ENCODE peak calls at places on chromosomes 5 and 9, in five cellular contexts. C, G, B, F and R are unnamed samples. For H3K36me3, the result is how much of the 10 kb centered on the place peaks cover.

GRCh38 chr9:34974664-34975063 is 14.9 kb upstream of the DNAJB5 start:
- DNase-seq in G (no peak), C (no peak), B (no peak), F (no peak), R (no peak)

GRCh38 chr9:91813261-91813795 is 136.7 kb downstream of the ROR2 start:
- DNase-seq in G (no peak), F (no peak), B (no peak), C (no peak), R (no peak)

GRCh38 chr5:132237141-132237540 is 9.5 kb upstream of the P4HA2 start:
- DNase-seq in B (peak), F (no peak), G (no peak), C (no peak), R (no peak)

GRCh38 chr9:18888241-18888794 is 144.7 kb downstream of the SAXO1 start:
- DNase-seq in C (no peak), G (no peak), B (peak), F (no peak), R (no peak)

GRCh38 chr9:122256206-122256605 is 8.4 kb downstream of the RBM18 start:
- DNase-seq in B (no peak), F (no peak), C (no peak), G (no peak), R (no peak)

GRCh38 chr5:93909356-93909755 is 168.0 kb upstream of the POU5F2 start:
- DNase-seq in C (no peak), G (no peak), F (no peak), B (no peak), R (no peak)

GRCh38 chr5:169009171-169009570 is 291.8 kb downstream of the SLIT3 start:
- DNase-seq in F (no peak), B (peak), C (no peak), G (no peak), R (no peak)

GRCh38 chr9:135249191-135249590 is 161.7 kb downstream of the OLFM1 start:
- DNase-seq in C (peak), G (no peak), B (no peak), F (no peak), R (no peak)

GRCh38 chr9:27073841-27074728 is 34.9 kb upstream of the TEK start:
- DNase-seq in F (no peak), B (no peak), C (no peak), G (no peak), R (no peak)

GRCh38 chr9:15115702-15116639 is 191.0 kb downstream of the TTC39B start:
- DNase-seq in C (no peak), G (no peak), F (no peak), B (no peak), R (no peak)

GRCh38 chr5:139745121-139745799 is 50.3 kb upstream of the PSD2 start:
- DNase-seq in C (no peak), G (no peak), F (no peak), B (peak), R (no peak)

GRCh38 chr9:13354733-13355132 is 75.2 kb upstream of the MPDZ start:
- DNase-seq in G (no peak), B (no peak), C (no peak), F (no peak), R (no peak)

GRCh38 chr5:100694100-100694499 is 158.9 kb downstream of the FAM174A start:
- DNase-seq in F (no peak), G (no peak), B (no peak), C (no peak), R (no peak)

GRCh38 chr5:43171926-43172325 is 20.1 kb upstream of the NIM1K start:
- DNase-seq in C (no peak), G (no peak), F (no peak), B (no peak), R (no peak)

GRCh38 chr9:34151398-34151797 is 24.9 kb upstream of the DCAF12 start:
- DNase-seq in G (no peak), B (no peak), C (no peak), F (no peak), R (no peak)

GRCh38 chr5:73763300-73764032 is 137.5 kb downstream of the ARHGEF28 start:
- DNase-seq in C (no peak), G (no peak), B (no peak), F (no peak), R (no peak)

GRCh38 chr9:112898872-112899281 is 8.2 kb upstream of the SLC46A2 start:
- DNase-seq in B (no peak), G (no peak), C (no peak), F (no peak), R (no peak)

DNA sequence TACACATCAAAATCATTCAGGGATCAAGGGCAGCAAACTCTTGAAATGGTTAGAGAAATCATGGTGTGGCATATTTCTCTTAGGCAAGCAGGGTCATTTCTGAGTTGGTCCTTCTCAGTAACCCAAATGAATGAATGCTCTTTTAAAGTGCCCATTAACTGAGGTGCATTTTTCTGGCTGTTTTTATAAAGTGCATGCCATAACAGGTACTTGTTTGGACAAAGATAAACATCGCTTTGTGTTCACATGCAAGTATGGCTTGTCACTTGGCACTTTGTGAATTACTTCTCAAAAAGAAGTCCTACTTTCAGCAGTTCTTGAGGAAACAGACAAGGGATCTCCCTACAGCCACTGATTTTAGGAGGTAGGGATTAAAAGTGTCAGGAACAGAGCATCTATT is 64.8 kb upstream of the IFNE start:
- DNase-seq in C (no peak), G (no peak), B (no peak), F (no peak), R (no peak)
- H3K27ac ChIP-seq in C (no peak), G (no peak), B (no peak), F (no peak), R (no peak)

GRCh38 chr5:97094579-97095317 is 47.7 kb downstream of the LIX1 start:
- DNase-seq in B (no peak), G (peak), F (no peak), C (no peak), R (no peak)
- H3K4me3 ChIP-seq in B (no peak), G (no peak), F (no peak), C (no peak), R (no peak)

GRCh38 chr9:124911766-124912165 is 29.1 kb downstream of the GOLGA1 start:
- DNase-seq in G (no peak), F (no peak), C (no peak), B (no peak), R (no peak)

GRCh38 chr9:124913378-124913777 is 27.5 kb downstream of the GOLGA1 start:
- DNase-seq in C (no peak), G (no peak), B (no peak), F (no peak), R (no peak)

GRCh38 chr9:124906966-124907365 is 33.9 kb downstream of the GOLGA1 start:
- DNase-seq in C (no peak), G (no peak), F (no peak), B (no peak), R (no peak)

DNA sequence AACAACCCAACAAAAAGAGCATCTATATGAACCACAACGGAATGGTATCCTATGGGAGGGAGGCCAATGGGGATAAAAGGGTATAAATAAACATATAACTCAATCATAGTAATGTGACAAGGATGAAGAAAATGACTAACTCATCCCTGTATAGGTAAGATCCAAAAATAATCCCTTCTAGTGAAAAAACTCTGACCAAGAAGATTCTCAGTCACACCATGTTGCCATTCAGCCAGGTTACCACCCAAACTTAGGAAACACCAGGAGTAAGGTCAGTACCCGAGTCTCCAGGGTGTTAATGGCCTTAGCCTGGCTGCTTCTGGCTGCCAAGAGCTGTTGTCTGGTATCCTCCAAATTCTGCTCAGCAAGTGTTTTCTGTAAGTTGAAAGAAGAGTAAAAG is 32.8 kb downstream of the GOLGA1 start:
- DNase-seq in F (no peak), C (no peak), B (no peak), G (no peak), R (no peak)
- H3K36me3 ChIP-seq in F (under half), C (half or more), B (half or more), G (under half), R (half or more)

DNA sequence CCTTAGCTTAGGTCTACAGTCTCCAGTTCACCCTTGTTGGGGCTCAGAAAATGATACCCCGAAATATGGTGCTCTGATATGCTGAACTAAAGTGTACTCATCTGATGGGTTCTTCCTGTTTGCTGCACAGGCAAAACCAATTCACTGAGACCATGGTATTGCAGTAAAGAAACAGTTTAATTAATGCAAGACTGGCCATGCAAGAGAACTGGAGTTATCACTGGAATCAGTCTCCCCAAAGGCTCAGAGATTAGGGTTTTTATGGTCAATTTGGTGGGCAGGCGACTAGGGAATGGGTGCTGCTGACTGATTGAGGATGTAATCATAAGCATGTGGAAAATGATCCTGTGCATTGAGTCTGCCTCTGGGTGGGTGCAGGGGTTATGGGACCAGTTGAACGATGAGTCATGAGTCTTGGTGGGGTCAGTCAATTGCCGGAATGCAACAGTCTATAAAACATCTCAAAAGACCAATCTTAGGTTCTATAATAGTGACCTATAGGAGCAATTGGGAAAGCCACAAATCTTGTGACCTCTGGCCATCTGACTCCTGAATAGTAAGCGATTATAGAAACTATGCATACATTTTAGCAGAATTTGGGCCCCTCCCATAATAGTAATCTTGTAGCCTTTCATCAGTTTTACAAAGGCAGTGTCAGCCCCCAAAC is 113.0 kb upstream of the ANKRD55 start:
- DNase-seq in G (no peak), C (no peak), F (no peak), B (no peak), R (no peak)
- H3K27ac ChIP-seq in G (no peak), C (no peak), F (peak), B (no peak), R (no peak)

GRCh38 chr5:14034991-14035390 is 90.5 kb upstream of the DNAH5 start:
- DNase-seq in B (no peak), G (peak), F (no peak), C (no peak), R (no peak)

GRCh38 chr5:14036514-14036913 is 92.0 kb upstream of the DNAH5 start:
- DNase-seq in B (no peak), G (no peak), C (no peak), F (no peak), R (no peak)

GRCh38 chr5:14036947-14037346 is 92.5 kb upstream of the DNAH5 start:
- DNase-seq in F (no peak), C (no peak), G (no peak), B (no peak), R (no peak)

GRCh38 chr5:14038341-14038959 is 94.0 kb upstream of the DNAH5 start:
- DNase-seq in G (peak), C (no peak), F (no peak), B (no peak), R (no peak)

GRCh38 chr5:14035859-14036440 is 91.5 kb upstream of the DNAH5 start:
- DNase-seq in F (no peak), C (no peak), G (no peak), B (peak), R (peak)
- H3K4me3 ChIP-seq in F (peak), C (no peak), G (peak), B (no peak), R (peak)

GRCh38 chr9:131179561-131180219 is 54.3 kb downstream of the NUP214 start:
- DNase-seq in G (no peak), B (no peak), C (no peak), F (no peak), R (no peak)
- H3K36me3 ChIP-seq in G (under half), B (half or more), C (half or more), F (under half), R (under half)